ENCODE peak calls at places on chromosome 14, in nine cellular contexts. L, V, W, I, Y, E, M, O and B are unnamed samples.
A peak's percentile ranks its signal among the peaks of the same experiment; 100 is the strongest.

GRCh38 chr14:49970474-49971147 is 77.7 kb downstream of the ARF6 start:
- DNase-seq in L (peak; percentile 32), W (peak; percentile 56), Y (no peak), E (no peak), M (no peak), V (peak; percentile 42), O (peak; percentile 77), I (peak; percentile 42), B (peak; percentile 41)

GRCh38 chr14:75579882-75580281 is 1.5 kb downstream of the FLVCR2 start:
- DNase-seq in I (no peak), Y (no peak), E (no peak), V (no peak), O (no peak), M (no peak), W (no peak), L (no peak), B (peak; percentile 29)

GRCh38 chr14:42428996-42429395 is 822.3 kb downstream of the LRFN5 start:
- DNase-seq in I (no peak), Y (no peak), V (no peak), M (no peak), O (no peak), W (no peak), L (no peak), E (no peak), B (no peak)

GRCh38 chr14:48723841-48724495 is 862.2 kb downstream of the RPS29 start:
- DNase-seq in W (peak; percentile 47), Y (no peak), E (no peak), M (no peak), L (no peak), O (no peak), V (no peak), I (no peak), B (no peak)

GRCh38 chr14:96086032-96086431 is 46.9 kb downstream of the C14orf132 start:
- DNase-seq in Y (no peak), E (no peak), I (no peak), L (no peak), O (peak; percentile 59), M (no peak), W (peak; percentile 87), V (peak; percentile 91), B (no peak)

GRCh38 chr14:101412741-101413140 is 148.6 kb upstream of the DIO3 start:
- DNase-seq in V (peak; percentile 3), I (no peak), E (no peak), L (no peak), Y (no peak), O (no peak), M (no peak), W (no peak), B (no peak)

GRCh38 chr14:99604766-99605298 is 825 bp upstream of the CCDC85C start:
- DNase-seq in O (peak; percentile 32), L (peak; percentile 45), V (peak; percentile 41), M (no peak), E (no peak), W (peak; percentile 14), I (no peak), Y (peak; percentile 65), B (peak; percentile 17)

GRCh38 chr14:69242311-69243224 is 17.4 kb upstream of the GALNT16 start:
- DNase-seq in E (peak; percentile 52), V (peak; percentile 59), M (peak; percentile 24), W (peak; percentile 43), I (peak; percentile 69), O (peak; percentile 86), L (peak; percentile 78), Y (peak; percentile 55), B (no peak)

GRCh38 chr14:49594347-49595089 is 4.2 kb upstream of the LRR1 start:
- DNase-seq in L (peak; percentile 31), O (peak; percentile 56), W (peak; percentile 78), V (peak; percentile 28), M (no peak), I (no peak), E (no peak), Y (no peak), B (no peak)

GRCh38 chr14:99579903-99580570 is 24.0 kb downstream of the CCDC85C start:
- DNase-seq in L (no peak), E (no peak), W (peak; percentile 95), I (peak; percentile 75), Y (no peak), M (no peak), V (peak; percentile 52), O (peak; percentile 62), B (no peak)

GRCh38 chr14:20799955-20800544 is 2.6 kb downstream of the RNASE1 start:
- DNase-seq in O (no peak), V (no peak), Y (no peak), L (no peak), I (peak; percentile 33), W (no peak), M (no peak), E (no peak), B (peak; percentile 59)

GRCh38 chr14:99271288-99271941 is 582 bp downstream of the BCL11B start:
- DNase-seq in O (no peak), I (no peak), V (no peak), M (no peak), L (no peak), Y (no peak), W (no peak), E (no peak), B (no peak)

GRCh38 chr14:103727313-103728000 is 11.8 kb downstream of the ZFYVE21 start:
- DNase-seq in M (no peak), W (no peak), O (no peak), I (peak; percentile 73), Y (no peak), L (no peak), E (no peak), V (no peak), B (no peak)

GRCh38 chr14:52845079-52845478 is 53.7 kb upstream of the GNPNAT1 start:
- DNase-seq in M (no peak), I (no peak), W (no peak), O (no peak), Y (no peak), V (no peak), L (no peak), E (no peak), B (no peak)

GRCh38 chr14:57962293-57962996 is 96.6 kb upstream of the SLC35F4 start:
- DNase-seq in E (no peak), V (no peak), L (no peak), M (no peak), I (no peak), Y (no peak), O (no peak), W (no peak), B (no peak)

GRCh38 chr14:52923902-52924575 is 26.8 kb downstream of the FERMT2 start:
- DNase-seq in E (no peak), Y (no peak), I (no peak), W (no peak), L (no peak), O (no peak), M (no peak), V (no peak), B (no peak)

GRCh38 chr14:68028075-68028474 is 208.5 kb downstream of the RAD51B start:
- DNase-seq in L (no peak), Y (no peak), V (no peak), W (no peak), I (no peak), E (no peak), O (no peak), M (no peak), B (no peak)

GRCh38 chr14:60775296-60775695 is 40.7 kb downstream of the MNAT1 start:
- DNase-seq in W (peak; percentile 85), O (peak; percentile 79), L (no peak), E (no peak), I (no peak), M (no peak), Y (no peak), V (peak; percentile 19), B (no peak)

GRCh38 chr14:47044841-47045240 is 393.3 kb upstream of the RPL10L start:
- DNase-seq in I (peak; percentile 27), Y (no peak), M (no peak), O (no peak), L (peak; percentile 2), V (no peak), E (no peak), W (peak; percentile 1), B (no peak)

GRCh38 chr14:96177766-96178377 is 26.8 kb upstream of the BDKRB2 start:
- DNase-seq in Y (no peak), V (peak; percentile 47), L (no peak), E (no peak), W (no peak), I (no peak), M (no peak), O (no peak), B (no peak)

GRCh38 chr14:60622920-60623263 is 26.4 kb downstream of the SIX1 start:
- DNase-seq in L (no peak), M (no peak), W (peak; percentile 85), Y (no peak), I (no peak), O (peak; percentile 62), V (peak; percentile 48), E (no peak), B (no peak)

GRCh38 chr14:24179294-24179960 is 7.5 kb downstream of the REC8 start:
- DNase-seq in Y (no peak), V (no peak), L (no peak), I (no peak), W (no peak), E (no peak), M (no peak), O (no peak), B (no peak)

GRCh38 chr14:73478684-73479083 is 12.0 kb upstream of the RIOX1 start:
- DNase-seq in L (no peak), I (no peak), O (no peak), M (no peak), E (no peak), V (no peak), W (no peak), Y (no peak), B (no peak)

GRCh38 chr14:103123634-103124500 is 606 bp downstream of the TNFAIP2 start:
- DNase-seq in W (no peak), V (peak; percentile 41), E (peak; percentile 54), M (no peak), Y (no peak), O (peak; percentile 58), L (no peak), I (peak; percentile 56), B (peak; percentile 72)

GRCh38 chr14:39025810-39026627 is 77.0 kb downstream of the SEC23A start:
- DNase-seq in O (peak; percentile 57), W (no peak), V (no peak), I (no peak), Y (no peak), E (no peak), M (no peak), L (no peak), B (no peak)